ENCODE peak calls at places on chromosomes 6 and 20, in nine cellular contexts. One of them, this sample, is unnamed.

GRCh38 chr6:39765508-39766065 is 26.6 kb upstream of the DAAM2 start:
- DNase-seq in prostate gland: no peak
- DNase-seq in hepatocyte: no peak
- DNase-seq in heart right ventricle: no peak
- DNase-seq in A673: no peak
- DNase-seq in AG09319: no peak
- DNase-seq in GM10248: no peak
- DNase-seq in right lobe of liver: no peak
- DNase-seq in endothelial cell: no peak
- DNase-seq in this sample: no peak

GRCh38 chr6:45690846-45691245 is 313.1 kb upstream of the SUPT3H start:
- DNase-seq in GM10248: no peak
- DNase-seq in hepatocyte: no peak
- DNase-seq in heart right ventricle: no peak
- DNase-seq in right lobe of liver: no peak
- DNase-seq in endothelial cell: no peak
- DNase-seq in A673: no peak
- DNase-seq in prostate gland: no peak
- DNase-seq in AG09319: no peak
- DNase-seq in this sample: no peak

GRCh38 chr6:111480988-111481830 is 1.8 kb downstream of the REV3L start:
- DNase-seq in AG09319: no peak
- DNase-seq in endothelial cell: no peak
- DNase-seq in right lobe of liver: no peak
- DNase-seq in prostate gland: no peak
- DNase-seq in A673: no peak
- DNase-seq in hepatocyte: no peak
- DNase-seq in heart right ventricle: no peak
- DNase-seq in GM10248: no peak
- DNase-seq in this sample: no peak

GRCh38 chr6:148866657-148867268 is 119.9 kb downstream of the UST start:
- DNase-seq in prostate gland: no peak
- DNase-seq in A673: no peak
- DNase-seq in AG09319: no peak
- DNase-seq in right lobe of liver: no peak
- DNase-seq in hepatocyte: no peak
- DNase-seq in endothelial cell: no peak
- DNase-seq in heart right ventricle: no peak
- DNase-seq in GM10248: peak
- DNase-seq in this sample: peak

GRCh38 chr6:11324453-11325023 is 92.1 kb upstream of the NEDD9 start:
- DNase-seq in prostate gland: no peak
- DNase-seq in right lobe of liver: no peak
- DNase-seq in hepatocyte: no peak
- DNase-seq in AG09319: no peak
- DNase-seq in heart right ventricle: no peak
- DNase-seq in GM10248: peak
- DNase-seq in endothelial cell: no peak
- DNase-seq in A673: no peak
- DNase-seq in this sample: peak

GRCh38 chr6:246349-246748 is 45.9 kb upstream of the DUSP22 start:
- DNase-seq in endothelial cell: no peak
- DNase-seq in prostate gland: no peak
- DNase-seq in AG09319: no peak
- DNase-seq in heart right ventricle: no peak
- DNase-seq in right lobe of liver: no peak
- DNase-seq in A673: no peak
- DNase-seq in GM10248: no peak
- DNase-seq in hepatocyte: no peak
- DNase-seq in this sample: no peak

GRCh38 chr6:157845493-157846259 is 22.6 kb downstream of the SNX9 start:
- DNase-seq in endothelial cell: no peak
- DNase-seq in right lobe of liver: no peak
- DNase-seq in GM10248: no peak
- DNase-seq in prostate gland: no peak
- DNase-seq in hepatocyte: no peak
- DNase-seq in heart right ventricle: no peak
- DNase-seq in A673: no peak
- DNase-seq in AG09319: no peak
- DNase-seq in this sample: no peak

GRCh38 chr6:167151648-167152047 is 6.1 kb downstream of the GPR31 start:
- DNase-seq in prostate gland: no peak
- DNase-seq in endothelial cell: no peak
- DNase-seq in hepatocyte: no peak
- DNase-seq in A673: no peak
- DNase-seq in AG09319: no peak
- DNase-seq in heart right ventricle: no peak
- DNase-seq in right lobe of liver: no peak
- DNase-seq in GM10248: no peak
- DNase-seq in this sample: no peak

GRCh38 chr20:38245753-38246152 is 14.8 kb downstream of the KIAA1755 start:
- DNase-seq in GM10248: no peak
- DNase-seq in right lobe of liver: no peak
- DNase-seq in prostate gland: peak
- DNase-seq in A673: no peak
- DNase-seq in heart right ventricle: no peak
- DNase-seq in endothelial cell: no peak
- DNase-seq in hepatocyte: no peak
- DNase-seq in AG09319: no peak
- DNase-seq in this sample: no peak

GRCh38 chr6:71476371-71476770 is 187.8 kb downstream of the OGFRL1 start:
- DNase-seq in AG09319: no peak
- DNase-seq in endothelial cell: no peak
- DNase-seq in prostate gland: no peak
- DNase-seq in hepatocyte: no peak
- DNase-seq in A673: no peak
- DNase-seq in GM10248: no peak
- DNase-seq in heart right ventricle: no peak
- DNase-seq in right lobe of liver: no peak
- DNase-seq in this sample: no peak

GRCh38 chr6:148559848-148560433 is 186.9 kb upstream of the UST start:
- DNase-seq in AG09319: no peak
- DNase-seq in right lobe of liver: peak
- DNase-seq in heart right ventricle: peak
- DNase-seq in GM10248: peak
- DNase-seq in hepatocyte: peak
- DNase-seq in A673: peak
- DNase-seq in endothelial cell: peak
- DNase-seq in prostate gland: peak
- DNase-seq in this sample: peak

GRCh38 chr6:137736048-137736846 is 130.8 kb upstream of the TNFAIP3 start:
- DNase-seq in heart right ventricle: no peak
- DNase-seq in A673: no peak
- DNase-seq in endothelial cell: no peak
- DNase-seq in GM10248: peak
- DNase-seq in AG09319: no peak
- DNase-seq in prostate gland: no peak
- DNase-seq in hepatocyte: no peak
- DNase-seq in right lobe of liver: no peak
- DNase-seq in this sample: peak

GRCh38 chr6:62614442-62614841 is 328.4 kb upstream of the KHDRBS2 start:
- DNase-seq in endothelial cell: no peak
- DNase-seq in hepatocyte: no peak
- DNase-seq in prostate gland: no peak
- DNase-seq in right lobe of liver: no peak
- DNase-seq in heart right ventricle: no peak
- DNase-seq in AG09319: no peak
- DNase-seq in GM10248: no peak
- DNase-seq in A673: no peak
- DNase-seq in this sample: no peak
- TF ChIP-seq CTCF in endothelial cell: no peak
- TF ChIP-seq CTCF in hepatocyte: peak
- TF ChIP-seq CTCF in prostate gland: no peak
- TF ChIP-seq CTCF in right lobe of liver: no peak
- TF ChIP-seq CTCF in heart right ventricle: no peak
- TF ChIP-seq CTCF in AG09319: no peak
- TF ChIP-seq CTCF in GM10248: no peak
- TF ChIP-seq CTCF in A673: no peak
- TF ChIP-seq CTCF in this sample: no peak

GRCh38 chr20:17568972-17569471 is 853 bp upstream of the DSTN start:
- DNase-seq in hepatocyte: peak
- DNase-seq in A673: peak
- DNase-seq in heart right ventricle: peak
- DNase-seq in endothelial cell: peak
- DNase-seq in AG09319: peak
- DNase-seq in prostate gland: peak
- DNase-seq in right lobe of liver: peak
- DNase-seq in GM10248: peak
- DNase-seq in this sample: peak

GRCh38 chr20:17571967-17572638 is 2.2 kb downstream of the DSTN start:
- DNase-seq in GM10248: no peak
- DNase-seq in right lobe of liver: no peak
- DNase-seq in endothelial cell: no peak
- DNase-seq in AG09319: no peak
- DNase-seq in hepatocyte: no peak
- DNase-seq in A673: no peak
- DNase-seq in prostate gland: no peak
- DNase-seq in heart right ventricle: no peak
- DNase-seq in this sample: no peak

GRCh38 chr20:17569616-17570346 is at the start of gene DSTN:
- DNase-seq in GM10248: peak
- DNase-seq in prostate gland: peak
- DNase-seq in right lobe of liver: peak
- DNase-seq in AG09319: peak
- DNase-seq in endothelial cell: peak
- DNase-seq in hepatocyte: peak
- DNase-seq in A673: peak
- DNase-seq in heart right ventricle: peak
- DNase-seq in this sample: peak

GRCh38 chr20:17571153-17571527 is 1.3 kb downstream of the DSTN start:
- DNase-seq in prostate gland: no peak
- DNase-seq in heart right ventricle: no peak
- DNase-seq in hepatocyte: no peak
- DNase-seq in endothelial cell: no peak
- DNase-seq in A673: no peak
- DNase-seq in GM10248: peak
- DNase-seq in right lobe of liver: no peak
- DNase-seq in AG09319: no peak
- DNase-seq in this sample: peak

DNA sequence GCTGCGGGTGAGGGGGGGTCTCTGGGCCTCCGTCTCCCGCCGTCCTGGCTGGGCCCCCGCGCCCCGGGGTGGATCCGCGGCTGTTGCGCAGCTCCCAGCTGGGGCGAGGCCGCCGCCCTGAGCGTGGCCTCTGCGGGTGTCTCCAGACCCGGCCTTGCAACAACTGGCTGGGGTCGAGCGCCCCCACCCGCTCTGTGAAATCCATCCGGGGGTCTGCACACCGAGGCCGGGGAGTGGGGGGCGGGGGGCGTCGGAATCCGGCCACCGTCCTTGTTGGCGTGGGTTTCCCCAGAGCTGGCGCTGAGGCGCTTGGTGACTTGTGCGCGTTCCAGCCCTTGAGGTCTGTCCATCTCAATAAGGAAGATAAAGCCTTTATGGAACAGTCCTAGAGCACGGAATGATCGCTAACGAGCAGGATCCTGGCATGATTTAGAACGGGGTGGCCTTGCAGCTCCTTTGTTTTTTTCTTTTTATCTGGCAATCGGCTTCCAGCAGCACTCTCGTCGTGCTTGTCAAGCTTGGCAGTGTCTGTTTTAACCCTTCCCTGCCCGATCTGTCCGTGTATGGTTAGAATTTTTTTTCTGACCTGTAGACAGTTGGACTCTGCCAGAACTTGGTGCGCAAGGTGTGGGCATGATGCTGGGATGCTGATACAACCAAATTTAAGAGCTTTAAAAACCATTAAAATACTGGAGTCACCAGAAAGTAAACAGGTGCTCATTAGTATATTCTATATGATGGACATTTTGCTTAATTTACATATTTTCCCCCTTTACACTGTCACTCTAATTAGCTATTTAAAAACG is 675 bp downstream of the DSTN start:
- DNase-seq in endothelial cell: peak
- DNase-seq in prostate gland: peak
- DNase-seq in GM10248: peak
- DNase-seq in right lobe of liver: no peak
- DNase-seq in heart right ventricle: peak
- DNase-seq in A673: peak
- DNase-seq in hepatocyte: peak
- DNase-seq in AG09319: no peak
- DNase-seq in this sample: no peak
- TF ChIP-seq CTCF in endothelial cell: no peak
- TF ChIP-seq CTCF in prostate gland: no peak
- TF ChIP-seq CTCF in GM10248: peak
- TF ChIP-seq CTCF in right lobe of liver: no peak
- TF ChIP-seq CTCF in heart right ventricle: no peak
- TF ChIP-seq CTCF in A673: no peak
- TF ChIP-seq CTCF in hepatocyte: peak
- TF ChIP-seq CTCF in AG09319: no peak
- TF ChIP-seq CTCF in this sample: peak

GRCh38 chr20:62021794-62022419 is 43.8 kb downstream of the TAF4 start:
- DNase-seq in AG09319: no peak
- DNase-seq in prostate gland: no peak
- DNase-seq in right lobe of liver: no peak
- DNase-seq in endothelial cell: no peak
- DNase-seq in hepatocyte: no peak
- DNase-seq in heart right ventricle: no peak
- DNase-seq in GM10248: no peak
- DNase-seq in A673: no peak
- DNase-seq in this sample: no peak

GRCh38 chr20:62020935-62021701 is 44.6 kb downstream of the TAF4 start:
- DNase-seq in heart right ventricle: peak
- DNase-seq in AG09319: no peak
- DNase-seq in A673: no peak
- DNase-seq in GM10248: no peak
- DNase-seq in right lobe of liver: peak
- DNase-seq in endothelial cell: no peak
- DNase-seq in prostate gland: no peak
- DNase-seq in hepatocyte: no peak
- DNase-seq in this sample: no peak

GRCh38 chr20:62018437-62019143 is 47.1 kb downstream of the TAF4 start:
- DNase-seq in endothelial cell: no peak
- DNase-seq in hepatocyte: no peak
- DNase-seq in AG09319: no peak
- DNase-seq in right lobe of liver: no peak
- DNase-seq in prostate gland: no peak
- DNase-seq in heart right ventricle: no peak
- DNase-seq in A673: no peak
- DNase-seq in GM10248: no peak
- DNase-seq in this sample: no peak

GRCh38 chr20:62019881-62020492 is 45.7 kb downstream of the TAF4 start:
- DNase-seq in GM10248: no peak
- DNase-seq in right lobe of liver: no peak
- DNase-seq in endothelial cell: no peak
- DNase-seq in hepatocyte: no peak
- DNase-seq in prostate gland: no peak
- DNase-seq in heart right ventricle: peak
- DNase-seq in AG09319: no peak
- DNase-seq in A673: no peak
- DNase-seq in this sample: no peak

GRCh38 chr20:62019144-62019805 is 46.4 kb downstream of the TAF4 start:
- DNase-seq in heart right ventricle: no peak
- DNase-seq in hepatocyte: no peak
- DNase-seq in endothelial cell: no peak
- DNase-seq in GM10248: no peak
- DNase-seq in A673: no peak
- DNase-seq in AG09319: no peak
- DNase-seq in prostate gland: no peak
- DNase-seq in right lobe of liver: no peak
- DNase-seq in this sample: no peak
- TF ChIP-seq CTCF in heart right ventricle: no peak
- TF ChIP-seq CTCF in hepatocyte: no peak
- TF ChIP-seq CTCF in endothelial cell: no peak
- TF ChIP-seq CTCF in GM10248: no peak
- TF ChIP-seq CTCF in A673: no peak
- TF ChIP-seq CTCF in AG09319: no peak
- TF ChIP-seq CTCF in prostate gland: no peak
- TF ChIP-seq CTCF in right lobe of liver: no peak
- TF ChIP-seq CTCF in this sample: no peak

GRCh38 chr20:54456972-54457371 is 18.4 kb upstream of the DOK5 start:
- DNase-seq in A673: no peak
- DNase-seq in hepatocyte: no peak
- DNase-seq in endothelial cell: no peak
- DNase-seq in AG09319: no peak
- DNase-seq in prostate gland: no peak
- DNase-seq in heart right ventricle: no peak
- DNase-seq in GM10248: no peak
- DNase-seq in right lobe of liver: no peak
- DNase-seq in this sample: no peak
- TF ChIP-seq CTCF in A673: peak
- TF ChIP-seq CTCF in hepatocyte: no peak
- TF ChIP-seq CTCF in endothelial cell: no peak
- TF ChIP-seq CTCF in AG09319: no peak
- TF ChIP-seq CTCF in prostate gland: no peak
- TF ChIP-seq CTCF in heart right ventricle: no peak
- TF ChIP-seq CTCF in GM10248: no peak
- TF ChIP-seq CTCF in right lobe of liver: no peak
- TF ChIP-seq CTCF in this sample: no peak